ENCODE peak calls at places on chromosomes 6 and 20, in eight cellular contexts. S is left lobe of liver; O is left ventricle myocardium inferior; V is AG04450; H is left lung; B is activated CD4-positive, alpha-beta T cell treated with anti-CD3 and anti-CD28 coated beads, Interleukin-2, amount 10 ng/mL, durations not matched to agents 7 days and 5 days; P is iPS-NIHi11; X is COR-L47. E is an unnamed sample.

GRCh38 chr6:100099189-100100074 is 105.4 kb upstream of the MCHR2 start:
- DNase-seq in S (no peak), O (no peak), V (no peak), H (no peak), B (no peak), P (no peak), X (peak), E (no peak)

GRCh38 chr20:63475209-63475608 is 2.8 kb upstream of the KCNQ2 start:
- DNase-seq in S (no peak), O (no peak), V (no peak), H (no peak), B (peak), P (peak), X (no peak), E (no peak)

GRCh38 chr6:2764610-2765165 is 505 bp upstream of the WRNIP1 start:
- DNase-seq in S (peak), O (no peak), V (no peak), H (peak), B (peak), P (peak), X (peak), E (no peak)

GRCh38 chr6:118283759-118284158 is 264.3 kb upstream of the PLN start:
- DNase-seq in S (no peak), O (no peak), V (peak), H (no peak), B (peak), P (peak), X (peak), E (no peak)

GRCh38 chr6:43970068-43970912 is 157.0 kb downstream of the MRPL14 start:
- DNase-seq in S (no peak), O (no peak), V (no peak), H (no peak), B (no peak), P (no peak), X (no peak), E (no peak)

GRCh38 chr6:38815250-38815649 is 100.1 kb downstream of the DNAH8 start:
- DNase-seq in S (no peak), O (no peak), V (no peak), H (no peak), B (no peak), P (no peak), X (no peak), E (no peak)

GRCh38 chr20:50055524-50056083 is 57.3 kb downstream of the UBE2V1 start:
- DNase-seq in S (no peak), O (no peak), V (no peak), H (no peak), B (no peak), P (no peak), X (no peak), E (no peak)

GRCh38 chr6:136564170-136564569 is 13.9 kb upstream of the MAP7 start:
- DNase-seq in S (no peak), O (no peak), V (no peak), H (no peak), B (no peak), P (no peak), X (no peak), E (no peak)

GRCh38 chr20:17833036-17833674 is 133.4 kb downstream of the BANF2 start:
- DNase-seq in S (no peak), O (no peak), V (no peak), H (no peak), B (no peak), P (no peak), X (no peak), E (no peak)

GRCh38 chr6:121620002-121620740 is 184.7 kb downstream of the GJA1 start:
- DNase-seq in S (no peak), O (no peak), V (no peak), H (no peak), B (no peak), P (peak), X (no peak), E (no peak)

GRCh38 chr6:41505084-41506049 is 40.8 kb upstream of the FOXP4 start:
- DNase-seq in S (peak), O (peak), V (peak), H (peak), B (no peak), P (peak), X (no peak), E (peak)